ENCODE peak calls at places on chromosomes 5 and 9, in four cellular contexts. T is GM23338, R is cardiac muscle cell, E is Peyer's patch. Y is an unnamed sample. For H3K4me1, the result is how much of the 10 kb centered on the place peaks cover.

GRCh38 chr5:163565931-163566608 is 60.7 kb downstream of the MAT2B start:
- DNase-seq in E (peak), R (peak), T (peak), Y (peak)

GRCh38 chr9:456365-456764 is 241.7 kb downstream of the DOCK8 start:
- DNase-seq in T (no peak), R (peak), E (no peak), Y (no peak)

GRCh38 chr9:130932220-130933069 is 6.6 kb downstream of the FIBCD1 start:
- DNase-seq in R (peak), T (no peak), E (no peak), Y (no peak)

GRCh38 chr5:17157916-17158529 is 59.4 kb upstream of the BASP1 start:
- DNase-seq in R (peak), E (no peak), T (no peak), Y (no peak)

GRCh38 chr9:105007143-105007542 is 79.2 kb upstream of the ABCA1 start:
- DNase-seq in R (peak), E (peak), T (no peak), Y (no peak)

GRCh38 chr5:4883388-4883787 is 256.7 kb upstream of the ADAMTS16 start:
- DNase-seq in T (no peak), R (no peak), E (no peak), Y (no peak)

GRCh38 chr9:31259824-31260223 is 1124.6 kb upstream of the ACO1 start:
- DNase-seq in R (no peak), T (peak), E (no peak), Y (no peak)

GRCh38 chr5:74370168-74370567 is 270.4 kb downstream of the ENC1 start:
- DNase-seq in E (no peak), T (no peak), R (no peak), Y (no peak)

GRCh38 chr9:87803623-87804345 is 77.9 kb downstream of the CTSL start:
- DNase-seq in T (no peak), R (no peak), E (no peak), Y (no peak)

GRCh38 chr9:115681599-115681998 is 472.0 kb upstream of the PAPPA start:
- DNase-seq in R (no peak), T (no peak), E (no peak), Y (no peak)

GRCh38 chr9:129420721-129421120 is 200.2 kb downstream of the C9orf50 start:
- DNase-seq in T (no peak), E (no peak), R (no peak), Y (no peak)

GRCh38 chr5:103177543-103177942 is 57.4 kb downstream of the PPIP5K2 start:
- DNase-seq in T (no peak), E (no peak), R (no peak), Y (no peak)

GRCh38 chr5:74625742-74626241 is 14.7 kb downstream of the ENC1 start:
- DNase-seq in R (peak), E (no peak), T (peak), Y (no peak)

GRCh38 chr9:37410969-37411785 is 11.3 kb upstream of the GRHPR start:
- DNase-seq in T (peak), R (peak), E (peak), Y (no peak)

GRCh38 chr9:132590037-132590317 is 7.6 kb downstream of the BARHL1 start:
- DNase-seq in E (no peak), R (no peak), T (peak), Y (no peak)

GRCh38 chr5:107519900-107520354 is 150.8 kb downstream of the EFNA5 start:
- DNase-seq in R (no peak), T (peak), E (no peak), Y (peak)

GRCh38 chr9:14270358-14271077 is 43.4 kb downstream of the NFIB start:
- DNase-seq in T (no peak), E (no peak), R (peak), Y (no peak)

GRCh38 chr5:87339986-87340385 is 72.3 kb downstream of the RASA1 start:
- DNase-seq in E (no peak), T (no peak), R (no peak), Y (no peak)

GRCh38 chr9:69471433-69471832 is 146.4 kb downstream of the ENTREP1 start:
- DNase-seq in E (no peak), T (no peak), R (peak), Y (no peak)

GRCh38 chr9:137172907-137173794 is 1.3 kb upstream of the TMEM210 start:
- DNase-seq in E (no peak), T (no peak), R (no peak), Y (no peak)
- H3K4me3 ChIP-seq in E (no peak), T (no peak), R (no peak), Y (no peak)

DNA sequence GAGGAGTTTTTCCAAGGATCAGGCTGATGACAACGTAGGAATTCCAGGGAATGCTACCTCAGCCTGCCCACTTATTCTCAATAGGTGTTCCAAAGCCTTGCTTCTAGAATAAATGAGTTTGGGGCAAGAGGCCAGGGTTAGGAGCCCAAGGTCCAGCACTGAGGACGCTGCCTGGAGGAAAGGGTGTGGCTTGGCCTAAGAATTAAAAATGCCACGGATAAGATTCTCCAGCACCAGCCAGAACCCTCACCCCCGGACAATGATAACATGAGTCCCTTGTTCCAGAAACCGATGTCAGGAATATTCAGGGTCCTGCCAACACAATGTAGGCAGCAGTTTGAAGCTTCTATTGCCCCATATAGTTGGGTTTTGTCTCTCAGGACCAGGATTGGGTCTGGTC is 7.6 kb downstream of the SPRY4 start:
- DNase-seq in E (no peak), R (no peak), T (no peak), Y (no peak)
- H3K4me1 ChIP-seq in E (half or more), R (under half), T (half or more), Y (under half)

DNA sequence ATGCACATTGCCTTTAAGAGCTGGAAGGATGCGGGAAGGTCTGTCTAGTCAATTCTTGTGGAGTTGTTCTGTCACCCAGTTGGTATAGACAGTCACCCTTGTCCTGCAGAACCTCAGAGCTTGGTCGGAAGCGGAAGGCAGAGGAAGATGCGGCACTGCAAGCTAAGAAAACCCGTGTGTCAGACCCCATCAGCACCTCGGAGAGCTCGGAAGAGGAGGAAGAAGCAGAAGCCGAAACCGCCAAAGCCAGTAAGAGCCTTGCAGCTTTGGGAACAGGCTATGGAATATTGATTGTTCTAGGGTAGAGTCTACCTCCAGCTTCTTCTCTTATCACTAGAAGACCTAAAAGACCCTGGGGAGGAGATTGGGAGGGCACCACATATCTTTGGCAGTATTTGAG is 6.5 kb downstream of the TCOF1 start:
- DNase-seq in E (no peak), T (no peak), R (no peak), Y (no peak)
- H3K27ac ChIP-seq in E (no peak), T (no peak), R (no peak), Y (no peak)

GRCh38 chr9:94993821-94994165 is 267.3 kb downstream of the AOPEP start:
- DNase-seq in E (no peak), R (no peak), T (no peak), Y (no peak)
- H3K4me3 ChIP-seq in E (no peak), R (no peak), T (no peak), Y (no peak)

GRCh38 chr5:172424111-172424490 is 30.2 kb downstream of the SH3PXD2B start:
- DNase-seq in R (no peak), T (no peak), E (no peak), Y (no peak)

GRCh38 chr5:172421020-172421419 is 33.3 kb downstream of the SH3PXD2B start:
- DNase-seq in T (no peak), R (no peak), E (no peak), Y (no peak)

GRCh38 chr5:172420215-172420934 is 34.0 kb downstream of the SH3PXD2B start:
- DNase-seq in T (peak), E (peak), R (peak), Y (no peak)

GRCh38 chr5:172423379-172424110 is 30.8 kb downstream of the SH3PXD2B start:
- DNase-seq in T (no peak), R (no peak), E (no peak), Y (no peak)

GRCh38 chr5:172422255-172422654 is 32.1 kb downstream of the SH3PXD2B start:
- DNase-seq in T (no peak), E (no peak), R (no peak), Y (no peak)
- H3K4me1 ChIP-seq in T (under half), E (under half), R (under half), Y (under half)

GRCh38 chr5:59591162-59591561 is 302.4 kb downstream of the PDE4D start:
- DNase-seq in R (no peak), E (no peak), T (no peak), Y (no peak)
- H3K27ac ChIP-seq in R (no peak), E (peak), T (no peak), Y (no peak)

GRCh38 chr5:198941-199820 is 7.9 kb downstream of the LRRC14B start:
- DNase-seq in T (no peak), R (no peak), E (no peak), Y (no peak)
- H3K4me3 ChIP-seq in T (no peak), R (no peak), E (no peak), Y (no peak)

Y was measured in CD8-positive, alpha-beta memory T cell.